ENCODE peak calls at places on chromosomes 11 and 22, in nine cellular contexts. P is SK-N-SH, M is astrocyte, Y is PC-3, T is H9, R is GM23338, E is HCT116, A is fibroblast of lung, D is hepatocyte. U is an unnamed sample. For H3K27me3, the result is how much of the 10 kb centered on the place peaks cover.

GRCh38 chr22:29306830-29307657 is 594 bp downstream of the GAS2L1 start:
- DNase-seq in R (peak), Y (peak), P (peak), A (peak), D (peak), E (no peak), T (peak), M (no peak), U (peak)

GRCh38 chr11:4607111-4607510 is 920 bp downstream of the TRIM68 start:
- DNase-seq in D (no peak), R (no peak), P (no peak), M (peak), A (peak), E (no peak), T (no peak), Y (no peak), U (no peak)

GRCh38 chr11:108895579-108896480 is 231.0 kb downstream of the DDX10 start:
- DNase-seq in D (no peak), A (peak), Y (peak), E (no peak), M (peak), R (no peak), P (no peak), T (no peak), U (no peak)

GRCh38 chr22:17990942-17991341 is 33.4 kb downstream of the MICAL3 start:
- DNase-seq in T (no peak), E (no peak), M (no peak), P (no peak), R (no peak), Y (no peak), A (no peak), D (no peak), U (no peak)

GRCh38 chr11:41921991-41922390 is 462.5 kb upstream of the LRRC4C start:
- DNase-seq in P (no peak), Y (no peak), R (peak), E (no peak), M (no peak), A (no peak), T (peak), D (no peak), U (no peak)

GRCh38 chr22:49433044-49433443 is 394.6 kb downstream of the BRD1 start:
- DNase-seq in T (no peak), D (no peak), R (no peak), Y (no peak), E (no peak), A (no peak), P (no peak), M (no peak), U (no peak)

GRCh38 chr22:38570841-38571364 is 920 bp upstream of the DMC1 start:
- DNase-seq in T (peak), Y (peak), P (peak), M (no peak), R (peak), D (peak), E (peak), A (peak), U (peak)

GRCh38 chr11:76380161-76380976 is 563 bp downstream of the THAP12 start:
- DNase-seq in E (no peak), D (no peak), R (peak), P (peak), T (peak), Y (peak), A (peak), M (no peak), U (peak)

GRCh38 chr11:3166268-3167142 is 1.4 kb upstream of the OSBPL5 start:
- DNase-seq in Y (no peak), E (no peak), R (no peak), T (no peak), P (no peak), D (no peak), M (no peak), A (no peak), U (no peak)

GRCh38 chr22:38074181-38075104 is 9.5 kb downstream of the SLC16A8 start:
- DNase-seq in M (no peak), R (peak), P (no peak), D (no peak), T (peak), A (peak), Y (no peak), E (no peak), U (no peak)

GRCh38 chr11:93689166-93689734 is 27.8 kb downstream of the CEP295 start:
- DNase-seq in P (no peak), E (no peak), M (no peak), Y (peak), A (no peak), D (no peak), T (no peak), R (no peak), U (no peak)

GRCh38 chr11:114307524-114308203 is 11.5 kb downstream of the NNMT start:
- DNase-seq in Y (peak), R (no peak), E (no peak), T (no peak), M (peak), D (peak), A (peak), P (no peak), U (no peak)

GRCh38 chr11:76263657-76264056 is 57.4 kb upstream of the WNT11 start:
- DNase-seq in T (no peak), M (no peak), R (no peak), P (peak), E (no peak), A (no peak), D (no peak), Y (no peak), U (no peak)

GRCh38 chr22:42194953-42195352 is 64.3 kb upstream of the CYP2D6 start:
- DNase-seq in D (no peak), Y (peak), A (no peak), M (no peak), P (no peak), R (no peak), T (no peak), E (no peak), U (no peak)

GRCh38 chr11:26993965-26994446 is at the start of gene FIBIN:
- DNase-seq in E (no peak), M (peak), P (no peak), D (peak), T (peak), R (peak), A (peak), Y (no peak), U (no peak)

GRCh38 chr22:48075604-48076400 is 1313.4 kb downstream of the TBC1D22A start:
- DNase-seq in Y (no peak), P (no peak), T (no peak), D (no peak), R (no peak), E (no peak), A (no peak), M (no peak), U (no peak)

GRCh38 chr22:16917144-16918003 is 90.6 kb downstream of the GAB4 start:
- DNase-seq in Y (peak), D (peak), T (peak), P (peak), M (no peak), A (peak), R (peak), E (peak), U (peak)

GRCh38 chr11:11263238-11264030 is 89.6 kb downstream of the CSNK2A3 start:
- DNase-seq in T (no peak), A (peak), E (no peak), D (no peak), Y (peak), R (peak), M (no peak), P (peak), U (no peak)

GRCh38 chr11:86497310-86497709 is 122.6 kb downstream of the CCDC81 start:
- DNase-seq in A (peak), T (no peak), Y (no peak), M (peak), P (no peak), D (no peak), E (no peak), R (no peak), U (no peak)

GRCh38 chr11:32421992-32422391 is 13.3 kb downstream of the WT1 start:
- DNase-seq in Y (no peak), T (no peak), R (no peak), E (no peak), M (peak), P (no peak), D (no peak), A (peak), U (no peak)
- H3K27me3 ChIP-seq in Y (under half), T (under half), R (half or more), E (under half), M (under half), P (under half), D (half or more), A (under half), U (under half)

GRCh38 chr11:106446302-106446701 is 368.8 kb downstream of the AASDHPPT start:
- DNase-seq in R (no peak), E (no peak), T (no peak), P (no peak), M (no peak), D (no peak), A (no peak), Y (peak), U (no peak)
- H2AFZ ChIP-seq in R (peak), E (no peak), T (no peak), P (peak), M (no peak), D (peak), A (peak), Y (peak), U (no peak)

GRCh38 chr22:35746248-35746647 is 28.6 kb downstream of the APOL5 start:
- DNase-seq in R (no peak), E (no peak), P (no peak), M (no peak), A (no peak), D (no peak), Y (no peak), T (no peak), U (no peak)
- H3K27me3 ChIP-seq in R (under half), E (under half), P (under half), M (under half), A (under half), D (under half), Y (under half), T (under half), U (under half)

DNA sequence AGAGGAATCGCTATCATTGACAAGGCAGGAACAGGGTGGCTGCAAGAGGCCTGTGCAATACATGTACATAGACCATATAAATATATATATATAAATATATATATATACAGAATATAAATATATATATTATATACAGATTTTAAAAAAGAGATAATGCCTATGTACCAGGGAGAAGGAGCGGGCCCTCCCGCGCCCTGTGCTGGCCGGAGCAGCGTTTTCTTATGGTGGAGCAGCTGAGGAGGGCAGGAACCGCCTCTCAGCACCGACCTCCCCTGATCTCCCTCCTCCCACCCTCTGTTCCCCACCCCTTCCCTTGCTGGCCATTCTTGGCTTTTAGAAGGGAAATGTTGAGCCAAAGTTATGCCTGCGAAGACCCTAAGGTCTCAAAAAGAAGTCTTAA is 31.8 kb downstream of the SCN3B start:
- DNase-seq in Y (no peak), A (no peak), P (no peak), T (no peak), R (no peak), M (no peak), E (no peak), D (no peak), U (no peak)
- H2AFZ ChIP-seq in Y (no peak), A (no peak), P (no peak), T (no peak), R (no peak), M (no peak), E (no peak), D (no peak), U (no peak)

GRCh38 chr11:45379162-45379863 is 93.2 kb upstream of the SYT13 start:
- DNase-seq in A (no peak), T (no peak), Y (no peak), D (no peak), R (no peak), M (no peak), P (no peak), E (no peak), U (no peak)
- H3K27me3 ChIP-seq in A (under half), T (under half), Y (half or more), D (under half), R (under half), M (under half), P (under half), E (under half), U (under half)

DNA sequence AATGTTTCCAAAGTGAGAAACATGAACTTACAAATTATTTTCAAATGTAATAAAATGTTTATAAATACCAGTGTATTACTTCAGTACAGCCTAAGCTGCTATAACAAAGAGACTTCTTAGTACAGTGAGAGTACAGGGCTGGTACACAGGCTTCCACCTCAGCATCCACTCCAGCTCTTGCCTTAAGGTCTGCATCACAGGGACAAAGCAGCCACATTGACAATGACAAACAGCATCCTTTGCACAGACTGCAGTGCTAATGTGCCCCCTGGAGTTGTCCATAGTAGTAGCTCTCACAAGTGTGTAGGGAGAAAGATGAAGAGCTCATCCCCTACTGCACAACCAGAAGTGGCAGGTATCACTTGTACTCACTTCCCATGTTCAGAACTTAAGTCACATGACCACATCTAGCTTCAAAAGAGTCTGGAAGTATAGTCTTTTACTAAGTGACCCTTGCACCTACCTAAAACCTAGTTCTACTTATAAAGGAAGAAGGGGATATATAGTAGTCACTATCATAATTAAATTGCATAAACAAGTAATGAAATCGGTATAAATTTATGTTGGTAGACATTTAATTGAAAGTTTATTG is 10.7 kb upstream of the LIPT2 start:
- DNase-seq in A (no peak), P (no peak), R (no peak), T (no peak), M (no peak), E (no peak), Y (no peak), D (no peak), U (no peak)
- H2AFZ ChIP-seq in A (no peak), P (no peak), R (no peak), T (no peak), M (no peak), E (no peak), Y (no peak), D (peak), U (no peak)

DNA sequence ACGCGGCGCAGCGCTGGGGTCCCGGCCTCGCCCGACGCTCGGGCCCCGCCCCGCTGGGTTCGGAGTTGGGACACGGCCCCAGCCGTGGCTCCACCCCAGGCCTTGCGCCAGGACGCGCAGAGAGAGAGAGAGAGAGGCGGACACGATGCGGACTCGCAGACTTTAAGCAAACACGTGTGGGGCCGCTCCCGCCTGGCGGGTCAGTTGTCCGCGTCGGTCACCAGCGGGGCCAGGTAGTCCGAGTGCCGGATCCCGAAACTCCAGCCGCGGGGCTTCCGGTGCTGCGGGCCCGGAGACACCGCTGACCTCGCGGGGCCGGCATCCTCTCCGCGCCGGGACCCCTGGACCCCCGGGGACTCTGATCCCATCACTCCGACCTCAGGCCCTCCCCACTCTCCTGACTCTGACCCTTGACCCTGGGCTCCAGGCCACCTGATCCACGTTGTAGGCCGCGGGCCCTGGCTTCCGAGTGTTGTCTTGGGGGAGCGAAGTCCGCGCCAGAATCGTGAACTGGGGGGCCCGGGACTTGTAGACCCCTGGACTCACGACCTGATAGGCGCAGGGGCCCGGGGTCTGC is 556 bp upstream of the TYMP start:
- DNase-seq in M (peak), A (peak), R (peak), T (peak), E (peak), P (no peak), Y (peak), D (peak), U (peak)
- H3K27me3 ChIP-seq in M (under half), A (under half), R (half or more), T (under half), E (under half), P (under half), Y (under half), D (under half), U (under half)